ENCODE peak calls at places on chromosomes 4 and X, in seven cellular contexts. One of them, this sample, is unnamed.

GRCh38 chr4:45453258-45453841 is 670.5 kb downstream of the GABRG1 start:
- DNase-seq in Peyer's patch: no peak
- DNase-seq in lung: no peak
- DNase-seq in stomach: no peak
- DNase-seq in body of pancreas: no peak
- DNase-seq in upper lobe of right lung: no peak
- DNase-seq in fibroblast of lung: peak; percentile 49
- DNase-seq in this sample: no peak

GRCh38 chr4:67674098-67674497 is 26.9 kb downstream of the UBA6 start:
- DNase-seq in body of pancreas: no peak
- DNase-seq in lung: no peak
- DNase-seq in Peyer's patch: no peak
- DNase-seq in upper lobe of right lung: no peak
- DNase-seq in stomach: no peak
- DNase-seq in fibroblast of lung: no peak
- DNase-seq in this sample: no peak

GRCh38 chr4:46765465-46765864 is 143.6 kb downstream of the COX7B2 start:
- DNase-seq in lung: no peak
- DNase-seq in Peyer's patch: no peak
- DNase-seq in stomach: no peak
- DNase-seq in body of pancreas: no peak
- DNase-seq in fibroblast of lung: no peak
- DNase-seq in upper lobe of right lung: no peak
- DNase-seq in this sample: no peak

GRCh38 chr4:94802091-94802490 is 44.3 kb downstream of the BMPR1B start:
- DNase-seq in upper lobe of right lung: no peak
- DNase-seq in lung: no peak
- DNase-seq in stomach: no peak
- DNase-seq in fibroblast of lung: no peak
- DNase-seq in Peyer's patch: no peak
- DNase-seq in body of pancreas: no peak
- DNase-seq in this sample: no peak

GRCh38 chr4:54098375-54098774 is 1.6 kb upstream of the GSX2 start:
- DNase-seq in fibroblast of lung: no peak
- DNase-seq in lung: no peak
- DNase-seq in Peyer's patch: no peak
- DNase-seq in stomach: no peak
- DNase-seq in upper lobe of right lung: no peak
- DNase-seq in body of pancreas: no peak
- DNase-seq in this sample: no peak

GRCh38 chr4:144666539-144667175 is 20.7 kb downstream of the HHIP start:
- DNase-seq in fibroblast of lung: peak; percentile 49
- DNase-seq in lung: no peak
- DNase-seq in Peyer's patch: no peak
- DNase-seq in stomach: no peak
- DNase-seq in upper lobe of right lung: no peak
- DNase-seq in body of pancreas: no peak
- DNase-seq in this sample: no peak

GRCh38 chr4:1534076-1534872 is 128.0 kb upstream of the NKX1-1 start:
- DNase-seq in stomach: no peak
- DNase-seq in fibroblast of lung: no peak
- DNase-seq in lung: no peak
- DNase-seq in Peyer's patch: no peak
- DNase-seq in body of pancreas: no peak
- DNase-seq in upper lobe of right lung: no peak
- DNase-seq in this sample: no peak

GRCh38 chr4:71217688-71218087 is 121.1 kb upstream of the SLC4A4 start:
- DNase-seq in lung: no peak
- DNase-seq in fibroblast of lung: no peak
- DNase-seq in body of pancreas: no peak
- DNase-seq in upper lobe of right lung: no peak
- DNase-seq in Peyer's patch: no peak
- DNase-seq in stomach: no peak
- DNase-seq in this sample: no peak

GRCh38 chrX:98412058-98412457 is 1528.3 kb downstream of the RPA4 start:
- DNase-seq in lung: no peak
- DNase-seq in body of pancreas: no peak
- DNase-seq in fibroblast of lung: no peak
- DNase-seq in stomach: no peak
- DNase-seq in upper lobe of right lung: no peak
- DNase-seq in Peyer's patch: no peak
- DNase-seq in this sample: no peak
- H3K27ac ChIP-seq in lung: no peak overlapping the region
- H3K27ac ChIP-seq in body of pancreas: no peak overlapping the region
- H3K27ac ChIP-seq in fibroblast of lung: no peak overlapping the region
- H3K27ac ChIP-seq in stomach: no peak overlapping the region
- H3K27ac ChIP-seq in upper lobe of right lung: no peak overlapping the region
- H3K27ac ChIP-seq in Peyer's patch: no peak overlapping the region
- H3K27ac ChIP-seq in this sample: no peak overlapping the region

GRCh38 chrX:72020788-72021187 is 110.1 kb downstream of the NHSL2 start:
- DNase-seq in stomach: no peak
- DNase-seq in body of pancreas: no peak
- DNase-seq in upper lobe of right lung: no peak
- DNase-seq in Peyer's patch: no peak
- DNase-seq in fibroblast of lung: no peak
- DNase-seq in lung: no peak
- DNase-seq in this sample: no peak

GRCh38 chrX:72019487-72019886 is 108.8 kb downstream of the NHSL2 start:
- DNase-seq in lung: no peak
- DNase-seq in body of pancreas: no peak
- DNase-seq in upper lobe of right lung: no peak
- DNase-seq in stomach: no peak
- DNase-seq in fibroblast of lung: no peak
- DNase-seq in Peyer's patch: no peak
- DNase-seq in this sample: no peak

GRCh38 chrX:72016881-72017783 is 106.5 kb downstream of the NHSL2 start:
- DNase-seq in body of pancreas: no peak
- DNase-seq in Peyer's patch: no peak
- DNase-seq in upper lobe of right lung: no peak
- DNase-seq in lung: peak; percentile 13
- DNase-seq in fibroblast of lung: no peak
- DNase-seq in stomach: no peak
- DNase-seq in this sample: no peak

GRCh38 chrX:72020204-72020603 is 109.6 kb downstream of the NHSL2 start:
- DNase-seq in Peyer's patch: no peak
- DNase-seq in body of pancreas: peak; percentile 12
- DNase-seq in fibroblast of lung: peak; percentile 26
- DNase-seq in stomach: no peak
- DNase-seq in lung: peak; percentile 25
- DNase-seq in upper lobe of right lung: no peak
- DNase-seq in this sample: no peak

DNA sequence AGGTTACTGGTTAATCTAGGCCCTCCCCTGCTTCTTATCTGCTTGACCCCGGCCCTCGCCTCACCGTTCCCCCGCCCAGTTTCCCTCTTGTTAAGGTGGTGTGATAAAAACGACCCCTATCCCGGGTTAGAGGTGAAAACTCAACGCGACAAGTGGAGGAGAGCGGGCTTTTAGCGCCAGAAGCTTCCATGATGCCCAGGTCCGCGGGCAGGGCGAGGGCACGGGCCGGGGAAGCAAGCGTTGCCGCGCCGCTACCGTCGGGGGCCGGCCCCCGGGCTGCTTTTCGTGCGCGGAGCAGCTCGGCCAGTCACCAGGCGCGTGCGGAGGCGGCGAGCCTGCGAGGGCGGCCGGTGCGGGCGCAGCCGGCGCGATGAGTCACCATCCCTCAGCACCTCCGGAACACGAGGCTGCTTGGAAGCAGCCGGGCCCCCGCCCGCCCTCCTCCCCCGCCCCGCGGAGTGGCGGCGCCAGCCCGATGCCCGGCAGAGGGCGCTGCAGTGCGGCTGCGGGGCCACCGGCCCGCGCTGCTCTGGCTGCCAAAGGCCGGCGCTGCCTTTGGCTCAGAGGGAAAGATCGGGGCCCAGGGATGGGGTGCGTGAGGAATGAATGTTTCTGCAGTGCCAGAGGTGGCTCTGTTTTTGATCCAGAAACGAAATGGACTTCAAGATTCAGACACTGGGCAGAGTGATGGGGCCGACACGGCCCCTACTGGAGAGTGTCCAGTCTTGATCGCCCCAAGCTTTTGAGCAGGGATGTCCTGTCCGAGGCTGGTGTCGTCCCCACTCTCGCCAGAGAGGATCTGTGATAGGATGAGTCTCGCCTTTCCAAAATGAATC is 107.8 kb downstream of the NHSL2 start:
- DNase-seq in body of pancreas: peak; percentile 89
- DNase-seq in upper lobe of right lung: peak; percentile 92
- DNase-seq in lung: peak; percentile 78
- DNase-seq in Peyer's patch: peak; percentile 46
- DNase-seq in stomach: peak; percentile 85
- DNase-seq in fibroblast of lung: peak; percentile 88
- DNase-seq in this sample: peak; percentile 84
- H3K4me3 ChIP-seq in body of pancreas: no peak overlapping the region
- H3K4me3 ChIP-seq in upper lobe of right lung: no peak overlapping the region
- H3K4me3 ChIP-seq in lung: no peak overlapping the region
- H3K4me3 ChIP-seq in Peyer's patch: peak overlapping the region; percentile 30
- H3K4me3 ChIP-seq in stomach: peak overlapping the region; percentile 25
- H3K4me3 ChIP-seq in fibroblast of lung: peak overlapping the region; percentile 36
- H3K4me3 ChIP-seq in this sample: no peak overlapping the region

DNA sequence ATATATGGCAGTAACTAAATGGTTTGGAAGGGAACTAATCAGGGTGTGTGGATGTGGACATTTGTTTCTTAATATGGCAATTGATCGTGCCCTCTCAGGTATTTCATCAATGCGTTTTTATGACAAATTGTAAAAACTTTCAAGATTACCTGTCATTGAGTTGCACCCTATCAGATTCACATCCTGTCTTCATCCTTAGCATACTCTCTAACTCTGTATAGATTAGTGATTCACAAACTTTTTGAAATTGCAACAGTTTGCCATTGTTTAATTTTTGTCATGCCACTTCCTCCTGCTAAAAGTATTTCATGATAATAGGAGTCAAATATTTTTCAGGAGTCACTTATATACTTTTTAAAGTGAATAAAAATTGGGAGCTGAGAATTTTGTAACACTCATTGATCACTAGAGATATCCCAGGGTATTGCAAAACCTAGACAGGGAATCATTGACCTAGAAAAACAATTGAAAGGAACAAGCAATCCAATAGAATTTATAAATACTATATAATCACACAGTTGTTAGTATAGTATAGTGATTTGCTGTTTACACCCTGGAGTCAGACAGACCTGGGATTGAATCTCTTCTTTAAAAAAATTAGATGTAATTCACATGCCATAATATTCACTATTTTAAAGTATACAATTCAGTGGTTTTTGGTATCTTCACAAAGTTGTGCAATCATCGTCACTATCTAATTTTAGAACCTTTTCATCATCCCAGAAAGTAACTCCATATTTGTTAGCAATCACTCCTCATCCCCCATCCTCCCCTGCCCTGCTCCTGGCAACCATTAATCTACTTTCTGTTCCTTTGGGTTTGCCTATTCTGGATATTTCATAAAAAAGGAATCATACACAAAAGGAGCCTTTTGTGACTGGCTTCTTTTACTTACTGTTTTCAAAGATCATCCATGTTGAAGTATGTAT is 8.9 kb downstream of the MID2 start:
- DNase-seq in fibroblast of lung: peak; percentile 19
- DNase-seq in lung: no peak
- DNase-seq in Peyer's patch: no peak
- DNase-seq in stomach: no peak
- DNase-seq in body of pancreas: no peak
- DNase-seq in upper lobe of right lung: no peak
- DNase-seq in this sample: no peak
- H3K27ac ChIP-seq in fibroblast of lung: no peak overlapping the region
- H3K27ac ChIP-seq in lung: no peak overlapping the region
- H3K27ac ChIP-seq in Peyer's patch: no peak overlapping the region
- H3K27ac ChIP-seq in stomach: no peak overlapping the region
- H3K27ac ChIP-seq in body of pancreas: no peak overlapping the region
- H3K27ac ChIP-seq in upper lobe of right lung: no peak overlapping the region
- H3K27ac ChIP-seq in this sample: no peak overlapping the region

DNA sequence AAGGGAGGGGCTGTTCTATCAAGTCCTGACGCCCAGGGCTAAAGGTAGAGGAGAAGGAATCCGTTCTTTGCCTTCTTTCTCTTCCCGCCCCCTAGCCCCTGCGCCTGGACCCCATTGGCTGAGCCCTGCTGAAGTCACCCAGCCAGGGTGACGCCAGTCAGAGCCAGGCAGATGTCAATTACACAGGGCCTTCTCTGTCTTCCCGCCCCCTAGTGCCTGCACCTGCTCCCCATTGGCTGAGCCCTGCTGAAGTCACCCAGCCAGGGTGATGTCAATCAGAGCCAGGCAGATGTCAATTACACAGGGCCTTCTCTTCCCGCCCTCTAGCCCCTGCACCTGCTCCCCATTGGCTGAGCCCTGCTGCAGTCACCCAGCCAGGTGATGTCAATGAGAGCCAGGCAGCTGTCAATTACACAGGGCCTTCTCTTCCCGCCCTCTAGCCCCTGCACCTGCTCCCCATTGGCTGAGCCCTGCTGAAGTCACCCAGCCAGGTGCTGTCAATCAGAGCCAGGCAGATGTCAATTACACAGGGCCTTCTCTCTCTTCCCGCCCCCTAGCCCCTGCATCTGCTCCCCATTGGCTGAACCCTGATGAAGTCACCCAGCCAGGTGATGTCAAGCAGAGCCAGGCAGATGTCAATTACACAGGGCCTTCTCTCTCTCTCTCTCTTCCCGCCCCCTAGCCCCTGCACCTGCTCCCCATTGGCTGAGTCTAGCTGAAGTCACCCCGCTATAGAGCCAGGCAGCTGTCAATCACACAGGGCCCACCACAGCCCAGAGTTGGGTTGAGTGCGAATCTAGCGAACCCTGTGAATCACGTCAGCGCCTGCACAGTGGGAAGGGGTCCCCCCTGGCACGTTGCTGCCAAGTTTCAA is 46.4 kb downstream of the ASMT start:
- DNase-seq in upper lobe of right lung: peak; percentile 79
- DNase-seq in fibroblast of lung: no peak
- DNase-seq in Peyer's patch: peak; percentile 81
- DNase-seq in lung: peak; percentile 51
- DNase-seq in body of pancreas: peak; percentile 72
- DNase-seq in stomach: peak; percentile 46
- DNase-seq in this sample: peak; percentile 68
- H3K4me3 ChIP-seq in upper lobe of right lung: peak overlapping the region; percentile 32
- H3K4me3 ChIP-seq in fibroblast of lung: no peak overlapping the region
- H3K4me3 ChIP-seq in Peyer's patch: peak overlapping the region; percentile 45
- H3K4me3 ChIP-seq in lung: no peak overlapping the region
- H3K4me3 ChIP-seq in body of pancreas: no peak overlapping the region
- H3K4me3 ChIP-seq in stomach: no peak overlapping the region
- H3K4me3 ChIP-seq in this sample: no peak overlapping the region

DNA sequence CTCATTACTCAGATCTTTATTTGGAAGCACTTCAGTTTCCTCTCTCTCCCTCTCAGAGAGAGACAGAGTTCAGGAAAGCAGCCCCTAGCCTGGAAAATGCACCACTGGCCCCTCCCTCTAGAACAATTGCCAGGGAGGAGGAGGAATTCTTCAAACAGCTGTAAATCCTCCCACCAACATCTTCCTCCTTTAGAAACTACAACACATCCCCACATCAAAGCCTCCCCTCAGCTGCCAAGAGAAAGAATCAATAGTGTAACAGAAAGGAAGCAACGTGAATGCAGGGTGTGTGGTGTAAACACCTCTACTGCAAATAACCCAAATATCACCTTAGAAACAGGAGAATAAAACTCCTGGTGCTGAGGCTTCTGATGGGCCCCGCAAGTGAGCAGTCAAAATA is 249.9 kb upstream of the GATB start:
- DNase-seq in lung: no peak
- DNase-seq in upper lobe of right lung: no peak
- DNase-seq in body of pancreas: no peak
- DNase-seq in fibroblast of lung: no peak
- DNase-seq in stomach: no peak
- DNase-seq in Peyer's patch: no peak
- DNase-seq in this sample: no peak
- H3K27ac ChIP-seq in lung: no peak overlapping the region
- H3K27ac ChIP-seq in upper lobe of right lung: no peak overlapping the region
- H3K27ac ChIP-seq in body of pancreas: no peak overlapping the region
- H3K27ac ChIP-seq in fibroblast of lung: no peak overlapping the region
- H3K27ac ChIP-seq in stomach: no peak overlapping the region
- H3K27ac ChIP-seq in Peyer's patch: no peak overlapping the region
- H3K27ac ChIP-seq in this sample: no peak overlapping the region

GRCh38 chrX:46575586-46575985 is 2.0 kb downstream of the CHST7 start:
- DNase-seq in lung: no peak
- DNase-seq in fibroblast of lung: no peak
- DNase-seq in stomach: no peak
- DNase-seq in upper lobe of right lung: no peak
- DNase-seq in Peyer's patch: no peak
- DNase-seq in body of pancreas: no peak
- DNase-seq in this sample: no peak
- H3K4me3 ChIP-seq in lung: peak overlapping the region; percentile 27
- H3K4me3 ChIP-seq in fibroblast of lung: peak overlapping the region; percentile 62
- H3K4me3 ChIP-seq in stomach: peak overlapping the region; percentile 45
- H3K4me3 ChIP-seq in upper lobe of right lung: peak overlapping the region; percentile 61
- H3K4me3 ChIP-seq in Peyer's patch: peak overlapping the region; percentile 65
- H3K4me3 ChIP-seq in body of pancreas: no peak overlapping the region
- H3K4me3 ChIP-seq in this sample: peak overlapping the region; percentile 48

This sample was measured in transverse colon.